ENCODE peak calls at places on chromosome 22, in four cellular contexts. X, A, B and D are unnamed samples. For H3K36me3, the result is how much of the 10 kb centered on the place peaks cover.

GRCh38 chr22:36299911-36300310 is 47.0 kb downstream of the APOL1 start:
- DNase-seq in A (no peak), X (no peak), B (no peak), D (no peak)

GRCh38 chr22:24406322-24407277 is 20.8 kb upstream of the ADORA2A start:
- DNase-seq in A (no peak), B (no peak), X (peak), D (no peak)

GRCh38 chr22:50304528-50305392 is 2.7 kb downstream of the PLXNB2 start:
- DNase-seq in X (peak), A (peak), B (no peak), D (no peak)

GRCh38 chr22:40400173-40400572 is 29.8 kb downstream of the SGSM3 start:
- DNase-seq in X (no peak), A (peak), B (no peak), D (no peak)

GRCh38 chr22:24379536-24379935 is 47.9 kb upstream of the ADORA2A start:
- DNase-seq in X (no peak), A (no peak), B (no peak), D (no peak)

GRCh38 chr22:33188316-33188715 is 130.1 kb upstream of the SYN3 start:
- DNase-seq in B (no peak), A (no peak), X (no peak), D (no peak)

GRCh38 chr22:49983148-49984042 is 22.8 kb downstream of the PIM3 start:
- DNase-seq in X (peak), B (no peak), A (no peak), D (no peak)

GRCh38 chr22:27433585-27434190 is 367.9 kb downstream of the MN1 start:
- DNase-seq in B (no peak), X (no peak), A (no peak), D (no peak)

GRCh38 chr22:17855891-17856290 is 81.6 kb upstream of the BID start:
- DNase-seq in B (no peak), X (no peak), A (no peak), D (no peak)

GRCh38 chr22:40553014-40553579 is 83.4 kb downstream of the MRTFA start:
- DNase-seq in B (no peak), X (no peak), A (no peak), D (no peak)

GRCh38 chr22:45602004-45602733 is 69.5 kb upstream of the ATXN10 start:
- DNase-seq in B (no peak), A (no peak), X (no peak), D (no peak)

GRCh38 chr22:45602824-45603301 is 68.8 kb upstream of the ATXN10 start:
- DNase-seq in B (no peak), A (no peak), X (no peak), D (no peak)

GRCh38 chr22:45604239-45604711 is 67.4 kb upstream of the ATXN10 start:
- DNase-seq in B (no peak), A (no peak), X (no peak), D (no peak)

GRCh38 chr22:45600791-45601730 is 70.6 kb upstream of the ATXN10 start:
- DNase-seq in B (no peak), A (no peak), X (no peak), D (no peak)

GRCh38 chr22:45603631-45604030 is 68.0 kb upstream of the ATXN10 start:
- DNase-seq in X (no peak), A (no peak), B (no peak), D (no peak)
- H3K4me3 ChIP-seq in X (no peak), A (no peak), B (no peak), D (no peak)

GRCh38 chr22:30968924-30969531 is at the start of gene TUG1:
- DNase-seq in A (peak), B (peak), X (peak), D (peak)
- H3K36me3 ChIP-seq in A (under half), B (under half), X (under half), D (half or more)

DNA sequence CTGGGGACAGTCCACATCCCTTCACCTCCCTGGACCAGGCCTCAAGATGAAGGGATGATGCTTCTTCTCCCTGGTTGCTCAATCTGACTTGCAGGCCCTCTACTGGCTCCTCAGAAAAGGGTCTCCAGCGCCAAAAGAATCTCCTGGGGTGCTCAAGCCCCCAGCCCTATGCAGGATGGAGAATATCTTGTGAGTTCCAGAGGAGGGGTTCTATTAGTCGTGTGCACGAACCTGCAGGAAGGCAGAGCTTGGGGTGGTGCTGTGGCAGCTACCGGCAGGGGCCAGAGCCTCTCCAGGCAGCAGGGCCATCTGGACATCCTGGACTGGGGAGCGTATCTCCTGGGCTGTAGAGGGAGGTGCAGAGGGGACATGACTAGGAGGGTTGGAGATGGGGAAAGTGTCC is 1339.5 kb downstream of the BRD1 start:
- DNase-seq in X (no peak), B (no peak), A (no peak), D (peak)
- TF ChIP-seq CTCF in X (no peak), B (no peak), A (no peak), D (peak)

GRCh38 chr22:48563966-48564330 is 1263.7 kb downstream of the BRD1 start:
- DNase-seq in A (no peak), B (no peak), X (no peak), D (no peak)
- H3K4me3 ChIP-seq in A (no peak), B (no peak), X (no peak), D (no peak)

DNA sequence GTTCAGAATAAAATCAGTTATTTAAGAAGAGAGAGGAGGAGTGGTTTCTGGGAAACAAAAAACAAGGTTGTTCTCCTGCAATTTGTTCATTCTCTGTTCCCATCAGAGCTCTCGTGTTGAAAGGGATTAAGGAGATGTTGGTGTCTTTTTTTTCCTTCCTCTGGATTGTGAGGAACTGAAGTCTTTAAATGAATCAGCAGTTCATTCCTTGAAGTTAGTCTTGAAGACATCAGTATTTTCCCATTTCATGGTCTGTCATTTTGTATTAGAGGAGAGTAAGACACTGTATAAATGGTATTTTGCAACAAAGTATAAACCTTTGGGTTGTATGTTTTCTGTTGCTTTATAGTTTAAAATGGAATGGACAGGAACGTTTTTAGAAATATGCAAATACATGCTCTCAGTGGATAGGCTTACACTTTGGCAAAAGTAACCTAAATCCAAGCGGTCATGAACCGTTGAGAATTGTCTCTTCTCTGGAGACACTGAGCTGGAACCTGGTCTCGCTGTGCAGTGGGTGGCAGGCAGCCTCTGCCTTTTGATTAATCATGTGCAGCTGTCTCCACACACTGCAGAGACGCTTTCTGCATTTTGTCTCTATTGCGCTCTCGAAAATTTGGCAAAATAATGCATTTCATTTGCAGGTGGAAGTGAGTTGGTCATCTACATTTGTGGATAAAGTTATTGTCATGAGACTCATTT is 33.0 kb downstream of the SAMM50 start:
- DNase-seq in X (no peak), A (no peak), B (no peak), D (no peak)
- H3K36me3 ChIP-seq in X (under half), A (half or more), B (half or more), D (half or more)

GRCh38 chr22:37633693-37634504 is 5.6 kb upstream of the SH3BP1 start:
- DNase-seq in X (peak), A (peak), B (peak), D (peak)

GRCh38 chr22:37633082-37633692 is 6.3 kb upstream of the SH3BP1 start:
- DNase-seq in A (peak), B (no peak), X (no peak), D (no peak)

GRCh38 chr22:37635157-37635556 is 4.3 kb upstream of the SH3BP1 start:
- DNase-seq in X (no peak), B (no peak), A (no peak), D (no peak)

GRCh38 chr22:37636186-37636948 is 3.1 kb upstream of the SH3BP1 start:
- DNase-seq in X (no peak), B (no peak), A (peak), D (no peak)

DNA sequence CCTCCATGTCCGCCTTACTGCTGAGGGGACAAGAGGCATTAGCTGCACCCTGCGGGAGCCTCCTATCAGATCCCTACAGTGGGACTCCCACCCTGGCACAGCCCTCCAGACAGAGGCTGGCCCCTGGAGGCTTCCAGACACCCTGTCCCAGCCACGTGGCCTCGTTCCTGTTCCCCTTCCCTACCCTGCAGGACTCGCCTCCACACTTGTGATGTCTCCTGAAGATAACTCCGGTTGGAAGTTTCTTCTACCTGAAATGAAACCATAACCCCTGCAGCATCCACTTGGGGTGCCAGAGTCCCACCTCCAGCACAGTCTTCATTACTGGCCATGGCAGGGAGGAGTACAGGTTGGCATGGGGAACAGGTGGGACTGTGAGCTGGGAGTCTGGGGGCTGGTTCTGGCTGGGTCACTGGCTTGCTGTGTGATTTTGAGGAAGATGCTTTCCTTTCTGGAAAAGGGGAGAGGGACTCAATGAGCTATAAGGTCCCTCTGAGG is 4.9 kb upstream of the SH3BP1 start:
- DNase-seq in B (no peak), X (no peak), A (no peak), D (no peak)
- TF ChIP-seq CTCF in B (no peak), X (peak), A (no peak), D (no peak)

GRCh38 chr22:46075764-46076531 is 74.4 kb upstream of the PPARA start:
- DNase-seq in X (peak), A (peak), B (peak), D (no peak)
- H3K4me3 ChIP-seq in X (peak), A (no peak), B (peak), D (no peak)